ENCODE peak calls at places on chromosomes 12 and 14, in four cellular contexts. T is NAMALWA, B is activated T-cell treated with anti-CD3 and anti-CD28 coated beads for 48 hours, N is retina. M is an unnamed sample.

GRCh38 chr12:108337235-108338223 is 1.6 kb downstream of the CMKLR1 start:
- DNase-seq in N (no peak), B (no peak), T (peak; percentile 51), M (peak; percentile 25)

GRCh38 chr12:15116073-15116472 is 105.1 kb downstream of the RERG start:
- DNase-seq in B (no peak), T (no peak), N (no peak), M (no peak)

GRCh38 chr14:87002831-87003230 is 990.2 kb downstream of the GALC start:
- DNase-seq in B (no peak), N (no peak), T (no peak), M (no peak)

GRCh38 chr14:37594238-37594915 is 672 bp downstream of the FOXA1 start:
- DNase-seq in N (peak; percentile 87), T (peak; percentile 61), B (no peak), M (peak; percentile 87)

GRCh38 chr12:102343361-102344121 is 136.8 kb downstream of the IGF1 start:
- DNase-seq in B (no peak), N (no peak), T (no peak), M (peak; percentile 23)

GRCh38 chr12:52440821-52441319 is 6.7 kb upstream of the KRT75 start:
- DNase-seq in B (no peak), T (no peak), N (no peak), M (peak; percentile 94)

GRCh38 chr14:78764240-78764639 is 594.1 kb downstream of the NRXN3 start:
- DNase-seq in N (no peak), B (no peak), T (no peak), M (peak; percentile 91)

GRCh38 chr12:121366063-121366459 is 13.8 kb upstream of the ANAPC5 start:
- DNase-seq in N (no peak), B (no peak), T (no peak), M (no peak)

GRCh38 chr12:103839103-103839502 is 1.9 kb downstream of the NT5DC3 start:
- DNase-seq in N (no peak), T (no peak), B (no peak), M (no peak)

GRCh38 chr12:117967512-117967911 is 1.3 kb downstream of the KSR2 start:
- DNase-seq in N (no peak), B (no peak), T (no peak), M (no peak)

GRCh38 chr14:99945732-99946651 is 119.2 kb upstream of the EVL start:
- DNase-seq in B (no peak), N (peak; percentile 34), T (peak; percentile 76), M (peak; percentile 46)

GRCh38 chr14:32432813-32433538 is 103.9 kb downstream of the AKAP6 start:
- DNase-seq in N (no peak), B (no peak), T (no peak), M (no peak)

GRCh38 chr14:23577710-23578392 is 739 bp downstream of the JPH4 start:
- DNase-seq in B (no peak), T (no peak), N (no peak), M (no peak)

M was measured in kidney tubule cell.